ENCODE peak calls at places on chromosomes 6 and 20, in four cellular contexts. O is fibroblast of lung, B is HFFc6, E is amniotic epithelial cell. Y is an unnamed sample.

GRCh38 chr20:46336735-46337134 is 28.4 kb upstream of the CDH22 start:
- DNase-seq in O (no peak), B (no peak), E (no peak), Y (no peak)

GRCh38 chr20:40008177-40008576 is 680.9 kb downstream of the MAFB start:
- DNase-seq in O (no peak), B (no peak), E (no peak), Y (no peak)

GRCh38 chr20:37392441-37393195 is 46.7 kb downstream of the SRC start:
- DNase-seq in O (no peak), B (no peak), E (no peak), Y (no peak)

GRCh38 chr20:4136078-4136966 is 121.0 kb upstream of the RNF24 start:
- DNase-seq in O (no peak), B (no peak), E (peak; percentile 82), Y (no peak)

GRCh38 chr6:149567194-149567586 is 1.0 kb downstream of the GINM1 start:
- DNase-seq in O (no peak), B (no peak), E (no peak), Y (no peak)

GRCh38 chr6:132819405-132820145 is 5.2 kb downstream of the RPS12 start:
- DNase-seq in O (peak; percentile 14), B (no peak), E (peak; percentile 32), Y (no peak)

GRCh38 chr6:154998855-154999254 is 3.7 kb downstream of the TIAM2 start:
- DNase-seq in O (no peak), B (no peak), E (no peak), Y (no peak)

GRCh38 chr6:106177786-106178185 is 91.7 kb downstream of the PRDM1 start:
- DNase-seq in O (peak; percentile 36), B (no peak), E (peak; percentile 69), Y (no peak)

GRCh38 chr6:114364295-114364694 is 21.5 kb upstream of the HS3ST5 start:
- DNase-seq in O (peak; percentile 72), B (no peak), E (no peak), Y (no peak)

GRCh38 chr20:6956574-6956973 is 189.1 kb downstream of the BMP2 start:
- DNase-seq in O (peak; percentile 69), B (no peak), E (peak; percentile 46), Y (no peak)

GRCh38 chr6:14292119-14292518 is 174.5 kb downstream of the CD83 start:
- DNase-seq in O (no peak), B (no peak), E (no peak), Y (no peak)

GRCh38 chr6:53151676-53152075 is 3.0 kb upstream of the GCM1 start:
- DNase-seq in O (no peak), B (no peak), E (peak; percentile 31), Y (no peak)

GRCh38 chr20:37152284-37152683 is 26.8 kb upstream of the RPN2 start:
- DNase-seq in O (no peak), B (no peak), E (no peak), Y (no peak)

GRCh38 chr6:73983367-73983766 is 287.4 kb downstream of the CD109 start:
- DNase-seq in O (peak; percentile 54), B (peak; percentile 60), E (peak; percentile 34), Y (peak; percentile 65)

GRCh38 chr6:158286413-158286812 is 25.9 kb upstream of the TULP4 start:
- DNase-seq in O (peak; percentile 89), B (peak; percentile 84), E (no peak), Y (peak; percentile 67)

GRCh38 chr6:53824714-53825113 is 29.9 kb downstream of the LRRC1 start:
- DNase-seq in O (no peak), B (no peak), E (no peak), Y (no peak)

GRCh38 chr20:45346851-45347250 is 1.4 kb downstream of the SDC4 start:
- DNase-seq in O (peak; percentile 37), B (no peak), E (no peak), Y (no peak)

GRCh38 chr6:43951063-43951755 is 176.0 kb downstream of the MRPL14 start:
- DNase-seq in O (no peak), B (no peak), E (no peak), Y (peak; percentile 50)

GRCh38 chr6:34383171-34383631 is 9.3 kb downstream of the NUDT3 start:
- DNase-seq in O (peak; percentile 76), B (no peak), E (peak; percentile 93), Y (no peak)

GRCh38 chr6:8664070-8664469 is 228.7 kb upstream of the SLC35B3 start:
- DNase-seq in O (no peak), B (no peak), E (no peak), Y (no peak)

GRCh38 chr6:7615611-7616383 is 25.8 kb downstream of the SNRNP48 start:
- DNase-seq in O (peak; percentile 40), B (peak; percentile 50), E (peak; percentile 62), Y (peak; percentile 63)

GRCh38 chr20:56217820-56218219 is 30.7 kb upstream of the MC3R start:
- DNase-seq in O (no peak), B (no peak), E (no peak), Y (no peak)

GRCh38 chr6:55888917-55889316 is 13.5 kb upstream of the BMP5 start:
- DNase-seq in O (no peak), B (no peak), E (no peak), Y (no peak)

GRCh38 chr6:42366011-42366705 is 85.6 kb downstream of the TRERF1 start:
- DNase-seq in O (no peak), B (no peak), E (no peak), Y (no peak)

GRCh38 chr6:147699637-147700036 is 191.1 kb downstream of the SAMD5 start:
- DNase-seq in O (peak; percentile 81), B (no peak), E (peak; percentile 75), Y (peak; percentile 65)

GRCh38 chr6:118509009-118509617 is 39.0 kb upstream of the PLN start:
- DNase-seq in O (peak; percentile 35), B (peak; percentile 14), E (peak; percentile 37), Y (peak; percentile 18)